ENCODE peak calls at places on chromosomes 11 and 22, in six cellular contexts. N, J, E, P, K and D are unnamed samples. For H3K27me3, the result is how much of the 10 kb centered on the place peaks cover.

GRCh38 chr11:20363500-20364411 is at the start of gene HTATIP2:
- DNase-seq in P (peak), K (peak), J (peak), N (peak), E (peak), D (peak)

GRCh38 chr11:134032501-134033091 is 36.3 kb upstream of the JAM3 start:
- DNase-seq in N (no peak), P (no peak), K (peak), E (peak), J (peak), D (no peak)

GRCh38 chr22:50490531-50491308 is 4.1 kb downstream of the MIOX start:
- DNase-seq in E (no peak), K (no peak), J (no peak), N (no peak), P (no peak), D (no peak)

GRCh38 chr11:62925308-62925707 is 4.1 kb upstream of the CHRM1 start:
- DNase-seq in K (no peak), N (no peak), P (no peak), E (no peak), J (no peak), D (no peak)

GRCh38 chr22:26646158-26646557 is 11.2 kb upstream of the MIAT start:
- DNase-seq in N (no peak), E (no peak), J (no peak), K (no peak), P (no peak), D (no peak)

GRCh38 chr22:20187777-20188566 is 37.1 kb upstream of the CCDC188 start:
- DNase-seq in N (no peak), P (no peak), J (no peak), K (no peak), E (no peak), D (no peak)

GRCh38 chr11:44708063-44708462 is 18.7 kb upstream of the TSPAN18 start:
- DNase-seq in K (no peak), N (no peak), J (no peak), P (peak), E (no peak), D (no peak)

GRCh38 chr11:100741866-100742625 is 55.0 kb downstream of the ARHGAP42 start:
- DNase-seq in E (no peak), N (no peak), P (no peak), K (no peak), J (no peak), D (no peak)

GRCh38 chr11:20066013-20066782 is 94.1 kb downstream of the DBX1 start:
- DNase-seq in K (no peak), J (no peak), E (no peak), P (no peak), N (no peak), D (no peak)

GRCh38 chr11:105027671-105028070 is 4.7 kb upstream of the CASP5 start:
- DNase-seq in J (no peak), E (no peak), N (no peak), K (no peak), P (no peak), D (no peak)

GRCh38 chr11:2084721-2085120 is 54.5 kb downstream of the IGF2 start:
- DNase-seq in E (no peak), N (no peak), J (no peak), K (peak), P (peak), D (peak)

GRCh38 chr11:95035316-95035715 is 10.3 kb downstream of the KDM4E start:
- DNase-seq in P (no peak), J (no peak), K (no peak), E (no peak), N (no peak), D (no peak)

DNA sequence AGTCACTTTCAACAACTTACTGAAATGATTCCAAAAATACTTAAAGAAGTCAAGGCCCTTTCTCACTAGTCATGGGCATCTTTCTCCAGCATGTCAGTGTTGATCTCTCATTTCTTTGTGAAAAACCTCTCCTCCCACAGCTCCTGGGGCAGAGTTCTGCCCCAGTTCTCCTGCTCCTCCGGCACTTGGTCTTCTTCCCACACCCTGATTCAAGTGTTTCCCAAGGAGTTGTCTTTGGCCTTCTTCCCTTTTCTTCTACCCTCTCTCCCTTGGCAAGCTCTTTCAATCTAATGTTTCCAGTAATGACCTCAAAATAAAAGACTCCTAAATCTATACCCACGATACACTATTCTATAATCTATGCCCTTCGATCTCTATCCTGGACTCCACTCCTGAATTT is 42.1 kb upstream of the CCDC34 start:
- DNase-seq in P (no peak), J (no peak), N (no peak), K (no peak), E (no peak), D (no peak)
- H3K27me3 ChIP-seq in P (under half), J (under half), N (under half), K (under half), E (under half), D (under half)

DNA sequence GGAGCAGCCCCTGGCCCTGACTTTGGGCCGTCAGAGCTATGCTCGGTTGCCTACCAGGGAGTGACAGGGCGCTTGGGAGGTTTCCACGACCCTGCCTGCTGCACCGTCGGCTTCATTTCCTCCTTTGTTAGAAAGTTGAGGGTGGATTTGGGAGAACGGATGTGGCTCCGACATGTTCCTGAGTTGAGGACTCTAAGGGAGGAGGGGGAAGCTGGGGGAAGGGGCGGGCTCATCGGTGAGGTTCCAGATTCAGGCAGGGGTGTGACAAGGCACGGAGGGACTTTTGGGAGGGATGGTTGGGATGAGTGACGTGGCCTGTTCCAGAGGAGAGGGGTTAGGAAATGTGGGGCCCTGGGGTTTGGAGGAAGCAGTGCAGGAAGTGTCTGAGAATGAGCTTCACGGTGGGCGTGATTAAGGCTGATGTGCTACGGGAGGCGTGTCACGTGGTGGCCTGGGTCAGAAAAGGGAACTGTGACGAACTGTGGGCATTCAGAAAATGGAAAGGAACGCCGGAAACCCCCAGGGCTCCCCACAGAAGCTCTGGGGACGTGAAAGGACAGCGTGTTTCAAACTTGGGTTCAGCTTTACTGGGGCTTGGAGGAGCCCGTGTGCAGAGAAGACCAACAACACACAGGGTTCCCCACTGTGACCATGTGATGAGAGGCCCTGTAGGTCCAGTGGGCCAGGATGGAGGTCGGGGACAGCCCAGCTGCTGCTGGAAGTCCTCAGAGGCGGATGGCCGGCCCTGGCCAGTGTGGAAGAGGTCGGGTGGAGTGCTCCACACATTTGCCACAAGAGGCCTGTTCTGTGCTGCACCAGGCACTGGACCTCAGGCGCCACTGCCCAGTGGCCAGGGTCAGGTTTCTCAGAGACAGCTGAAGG is 2.8 kb downstream of the PARVB start:
- DNase-seq in K (peak), J (peak), N (peak), E (peak), P (peak), D (peak)
- H3K4me3 ChIP-seq in K (peak), J (peak), N (peak), E (peak), P (no peak), D (no peak)

GRCh38 chr11:118003021-118003423 is 16.8 kb downstream of the IL10RA start:
- DNase-seq in J (peak), E (no peak), P (no peak), N (no peak), K (no peak), D (no peak)
- H3K27me3 ChIP-seq in J (under half), E (under half), P (under half), N (under half), K (under half), D (under half)

DNA sequence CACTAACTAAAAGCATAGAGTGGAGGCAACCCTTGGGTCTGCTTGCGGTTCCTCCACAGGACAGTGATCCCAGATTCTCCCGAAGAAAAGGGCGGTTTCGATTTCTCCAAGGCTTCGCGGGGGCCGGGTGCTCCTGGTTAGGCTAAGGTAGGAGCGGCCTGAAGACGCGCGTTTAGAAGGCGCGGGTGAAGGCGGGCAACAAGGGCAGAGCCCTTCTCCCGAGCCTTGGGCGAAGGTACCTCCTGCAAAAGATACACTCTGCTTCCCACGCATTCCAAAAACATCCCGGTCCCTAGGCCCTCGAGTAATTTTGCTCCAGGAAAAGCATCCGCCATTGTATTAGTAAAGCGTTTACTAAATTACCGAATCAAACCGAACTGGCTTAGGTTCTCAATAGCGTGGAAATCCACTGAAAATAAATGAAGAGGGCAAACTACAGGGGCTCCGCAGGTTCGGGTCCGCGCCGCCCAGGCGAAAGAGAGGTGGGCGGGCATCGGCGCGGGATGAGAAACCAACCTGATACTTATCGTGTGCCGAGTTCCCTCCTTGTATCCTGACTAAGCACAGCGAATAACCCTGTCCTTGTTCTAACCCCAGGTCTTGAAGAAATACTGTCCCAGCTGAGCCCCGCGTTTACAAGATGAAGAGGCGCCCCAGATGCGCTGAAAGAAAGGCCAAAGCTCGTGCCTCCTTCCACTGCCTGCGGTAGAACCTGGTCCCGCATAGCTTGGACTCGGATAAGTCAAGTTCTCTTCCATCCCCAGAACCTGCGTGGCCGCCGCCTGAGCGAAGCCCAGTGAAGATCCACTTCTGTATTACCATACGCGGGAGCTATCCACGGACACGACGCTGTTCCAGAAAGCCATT is 1.9 kb downstream of the WT1 start:
- DNase-seq in J (no peak), E (no peak), K (no peak), N (no peak), P (no peak), D (no peak)
- H3K4me3 ChIP-seq in J (no peak), E (no peak), K (peak), N (no peak), P (no peak), D (peak)

DNA sequence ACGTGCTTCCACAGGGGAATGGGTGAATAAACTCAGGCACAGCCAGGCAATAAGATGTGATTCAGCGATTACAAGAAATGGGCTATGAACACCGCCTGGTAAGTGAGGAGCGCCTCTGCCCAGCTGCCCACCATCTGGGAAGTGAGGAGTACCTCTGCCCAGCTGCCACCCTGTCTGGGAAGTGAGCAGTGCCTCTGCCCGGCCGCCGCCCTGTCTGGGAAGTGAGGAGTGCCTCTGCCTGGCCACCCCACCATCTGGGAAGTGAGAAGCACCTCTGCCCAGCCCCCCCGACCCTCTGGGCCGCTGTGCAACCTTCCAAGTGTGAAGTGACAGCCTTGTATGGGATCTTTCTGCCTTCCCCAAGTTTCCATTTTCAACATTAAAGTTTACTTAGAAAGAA is 73.1 kb upstream of the PRR5 start:
- DNase-seq in J (no peak), P (no peak), K (peak), E (no peak), N (no peak), D (no peak)
- H3K27me3 ChIP-seq in J (under half), P (under half), K (under half), E (under half), N (under half), D (under half)

DNA sequence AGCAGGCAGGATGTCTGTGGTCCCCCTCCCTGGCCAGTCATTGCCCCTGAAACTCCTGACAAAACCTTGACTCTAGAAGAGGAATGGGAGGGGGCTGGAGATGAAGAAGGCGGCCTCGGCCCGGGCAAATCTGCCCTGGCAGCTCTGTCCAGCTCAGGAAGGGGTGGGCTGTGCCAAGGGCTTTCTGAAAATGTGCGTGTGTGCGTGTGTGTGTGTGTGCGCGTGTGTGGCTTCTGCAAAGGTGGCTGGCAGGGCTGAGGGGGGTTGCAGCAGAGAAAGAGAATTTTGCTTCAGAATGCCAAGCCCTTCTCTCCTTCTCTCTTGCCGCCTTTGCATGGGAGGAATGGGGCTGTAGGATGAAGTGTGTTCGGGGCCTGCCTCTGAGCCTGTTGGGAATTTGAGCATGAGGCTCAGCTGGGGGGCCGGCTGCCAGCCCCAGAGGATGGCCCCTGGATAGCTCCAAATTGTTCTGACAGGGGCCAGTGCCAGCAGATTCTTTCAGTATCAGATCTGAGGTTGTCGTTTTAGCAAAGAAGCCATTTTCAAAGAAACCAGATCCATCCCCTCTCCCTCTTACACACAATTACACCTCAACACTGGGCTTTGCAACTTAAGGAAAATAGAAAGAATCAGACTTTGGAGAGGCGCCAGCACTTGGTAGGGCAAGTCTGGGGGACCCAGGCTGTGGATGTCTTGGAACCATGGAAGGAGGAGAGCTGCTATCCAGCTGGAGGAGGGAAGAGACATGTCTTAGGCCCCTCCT is 3.5 kb downstream of the TIMP3 start:
- DNase-seq in K (no peak), J (no peak), P (no peak), E (no peak), N (no peak), D (no peak)
- H3K4me3 ChIP-seq in K (peak), J (no peak), P (no peak), E (no peak), N (no peak), D (peak)

GRCh38 chr22:36797988-36798670 is 18.7 kb downstream of the PVALB start:
- DNase-seq in N (peak), E (no peak), P (no peak), K (no peak), J (no peak), D (no peak)

GRCh38 chr22:36798671-36799066 is 18.2 kb downstream of the PVALB start:
- DNase-seq in N (no peak), K (no peak), P (no peak), E (no peak), J (no peak), D (no peak)

GRCh38 chr22:36796629-36797175 is 20.1 kb downstream of the PVALB start:
- DNase-seq in E (no peak), P (no peak), K (no peak), N (no peak), J (no peak), D (no peak)

GRCh38 chr22:36797334-36797733 is 19.5 kb downstream of the PVALB start:
- DNase-seq in N (no peak), P (no peak), K (no peak), E (no peak), J (no peak), D (no peak)

DNA sequence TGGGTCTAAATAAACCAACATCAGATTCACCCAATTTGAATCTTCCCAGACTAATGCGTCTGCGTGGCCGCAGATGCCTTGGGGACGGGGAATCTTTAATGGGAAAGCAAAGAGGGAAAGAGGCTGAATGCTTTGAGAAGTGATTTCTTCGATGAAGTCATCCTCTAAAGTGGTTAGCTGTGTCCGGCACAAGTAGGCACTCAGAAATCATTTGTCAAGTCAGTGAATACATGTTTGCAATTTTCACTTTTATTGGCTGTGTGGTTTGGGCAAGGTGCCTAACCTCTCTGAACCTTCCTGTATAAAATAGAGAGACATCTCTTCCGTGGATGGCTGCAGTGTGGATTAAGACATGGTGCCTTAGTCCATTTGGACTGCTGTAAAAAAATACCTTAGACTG is 19.7 kb upstream of the IFT27 start:
- DNase-seq in P (no peak), E (no peak), K (no peak), J (no peak), N (no peak), D (no peak)
- H3K27me3 ChIP-seq in P (under half), E (under half), K (under half), J (under half), N (under half), D (half or more)

DNA sequence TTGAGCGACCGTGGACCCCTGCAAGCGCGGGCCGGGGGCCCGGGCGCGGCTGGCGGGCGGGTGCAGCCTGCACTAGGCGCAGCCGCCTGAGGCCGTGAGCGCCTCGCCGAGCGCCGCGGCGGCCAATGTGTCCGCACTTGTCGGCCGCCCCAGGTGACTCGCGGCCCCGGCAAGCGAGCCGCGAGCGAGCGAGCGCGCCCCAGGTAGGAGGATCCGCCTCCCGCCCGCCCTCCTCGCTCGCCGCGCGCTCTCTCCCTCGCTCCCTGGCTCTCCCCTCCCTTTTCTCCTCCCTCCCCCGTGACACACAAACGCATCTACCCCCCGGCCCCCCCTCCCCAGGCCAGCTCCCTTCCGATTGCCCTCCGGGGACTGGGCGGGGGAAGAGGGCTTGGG is at the start of gene WNT7B:
- DNase-seq in N (no peak), E (no peak), K (no peak), P (no peak), J (peak), D (no peak)
- H3K4me3 ChIP-seq in N (peak), E (no peak), K (peak), P (no peak), J (no peak), D (peak)